ENCODE peak calls at places on chromosome 15, in seven cellular contexts. One of them, this sample, is unnamed.

GRCh38 chr15:63353887-63354286 is 27.8 kb downstream of the CA12 start:
- ATAC-seq in left ventricle myocardium superior: no peak
- ATAC-seq in heart left ventricle: no peak
- ATAC-seq in central memory CD8-positive, alpha-beta T cell: no peak
- ATAC-seq in stimulated activated effector memory CD8-positive, alpha-beta T cell treated with anti-CD3 and anti-CD28 coated beads, Interleukin-12 subunit alpha, Interleukin-12 subunit beta, amount 100 ng/mL, for 72 hours: no peak
- ATAC-seq in activated naive CD4-positive, alpha-beta T cell treated with anti-CD3 and anti-CD28 coated beads, Interleukin-2, amount 50 U/mL, for 72 hours: no peak
- ATAC-seq in left colon: peak
- ATAC-seq in this sample: no peak

GRCh38 chr15:60899322-60899966 is 329.7 kb downstream of the RORA start:
- ATAC-seq in left ventricle myocardium superior: no peak
- ATAC-seq in heart left ventricle: no peak
- ATAC-seq in central memory CD8-positive, alpha-beta T cell: peak
- ATAC-seq in stimulated activated effector memory CD8-positive, alpha-beta T cell treated with anti-CD3 and anti-CD28 coated beads, Interleukin-12 subunit alpha, Interleukin-12 subunit beta, amount 100 ng/mL, for 72 hours: peak
- ATAC-seq in activated naive CD4-positive, alpha-beta T cell treated with anti-CD3 and anti-CD28 coated beads, Interleukin-2, amount 50 U/mL, for 72 hours: peak
- ATAC-seq in left colon: no peak
- ATAC-seq in this sample: no peak

GRCh38 chr15:78564743-78565096 is 600 bp upstream of the CHRNA5 start:
- ATAC-seq in left ventricle myocardium superior: no peak
- ATAC-seq in heart left ventricle: peak
- ATAC-seq in central memory CD8-positive, alpha-beta T cell: no peak
- ATAC-seq in stimulated activated effector memory CD8-positive, alpha-beta T cell treated with anti-CD3 and anti-CD28 coated beads, Interleukin-12 subunit alpha, Interleukin-12 subunit beta, amount 100 ng/mL, for 72 hours: peak
- ATAC-seq in activated naive CD4-positive, alpha-beta T cell treated with anti-CD3 and anti-CD28 coated beads, Interleukin-2, amount 50 U/mL, for 72 hours: peak
- ATAC-seq in left colon: no peak
- ATAC-seq in this sample: peak

GRCh38 chr15:89670985-89671560 is 8.1 kb downstream of the PLIN1 start:
- ATAC-seq in left ventricle myocardium superior: no peak
- ATAC-seq in heart left ventricle: no peak
- ATAC-seq in central memory CD8-positive, alpha-beta T cell: no peak
- ATAC-seq in stimulated activated effector memory CD8-positive, alpha-beta T cell treated with anti-CD3 and anti-CD28 coated beads, Interleukin-12 subunit alpha, Interleukin-12 subunit beta, amount 100 ng/mL, for 72 hours: no peak
- ATAC-seq in activated naive CD4-positive, alpha-beta T cell treated with anti-CD3 and anti-CD28 coated beads, Interleukin-2, amount 50 U/mL, for 72 hours: no peak
- ATAC-seq in left colon: peak
- ATAC-seq in this sample: no peak

GRCh38 chr15:72685301-72685924 is 569 bp downstream of the HIGD2B start:
- ATAC-seq in left ventricle myocardium superior: no peak
- ATAC-seq in heart left ventricle: no peak
- ATAC-seq in central memory CD8-positive, alpha-beta T cell: no peak
- ATAC-seq in stimulated activated effector memory CD8-positive, alpha-beta T cell treated with anti-CD3 and anti-CD28 coated beads, Interleukin-12 subunit alpha, Interleukin-12 subunit beta, amount 100 ng/mL, for 72 hours: no peak
- ATAC-seq in activated naive CD4-positive, alpha-beta T cell treated with anti-CD3 and anti-CD28 coated beads, Interleukin-2, amount 50 U/mL, for 72 hours: no peak
- ATAC-seq in left colon: peak
- ATAC-seq in this sample: no peak

GRCh38 chr15:90040618-90041017 is 39.5 kb downstream of the ZNF710 start:
- ATAC-seq in left ventricle myocardium superior: no peak
- ATAC-seq in heart left ventricle: no peak
- ATAC-seq in central memory CD8-positive, alpha-beta T cell: no peak
- ATAC-seq in stimulated activated effector memory CD8-positive, alpha-beta T cell treated with anti-CD3 and anti-CD28 coated beads, Interleukin-12 subunit alpha, Interleukin-12 subunit beta, amount 100 ng/mL, for 72 hours: no peak
- ATAC-seq in activated naive CD4-positive, alpha-beta T cell treated with anti-CD3 and anti-CD28 coated beads, Interleukin-2, amount 50 U/mL, for 72 hours: no peak
- ATAC-seq in left colon: peak
- ATAC-seq in this sample: no peak

GRCh38 chr15:30928076-30928475 is 24.4 kb downstream of the FAN1 start:
- ATAC-seq in left ventricle myocardium superior: no peak
- ATAC-seq in heart left ventricle: no peak
- ATAC-seq in central memory CD8-positive, alpha-beta T cell: no peak
- ATAC-seq in stimulated activated effector memory CD8-positive, alpha-beta T cell treated with anti-CD3 and anti-CD28 coated beads, Interleukin-12 subunit alpha, Interleukin-12 subunit beta, amount 100 ng/mL, for 72 hours: no peak
- ATAC-seq in activated naive CD4-positive, alpha-beta T cell treated with anti-CD3 and anti-CD28 coated beads, Interleukin-2, amount 50 U/mL, for 72 hours: no peak
- ATAC-seq in left colon: no peak
- ATAC-seq in this sample: no peak

GRCh38 chr15:63255485-63255990 is 21.9 kb upstream of the APH1B start:
- ATAC-seq in left ventricle myocardium superior: no peak
- ATAC-seq in heart left ventricle: no peak
- ATAC-seq in central memory CD8-positive, alpha-beta T cell: no peak
- ATAC-seq in stimulated activated effector memory CD8-positive, alpha-beta T cell treated with anti-CD3 and anti-CD28 coated beads, Interleukin-12 subunit alpha, Interleukin-12 subunit beta, amount 100 ng/mL, for 72 hours: no peak
- ATAC-seq in activated naive CD4-positive, alpha-beta T cell treated with anti-CD3 and anti-CD28 coated beads, Interleukin-2, amount 50 U/mL, for 72 hours: no peak
- ATAC-seq in left colon: no peak
- ATAC-seq in this sample: no peak

GRCh38 chr15:53759333-53759975 is at the start of gene WDR72:
- ATAC-seq in left ventricle myocardium superior: no peak
- ATAC-seq in heart left ventricle: no peak
- ATAC-seq in central memory CD8-positive, alpha-beta T cell: no peak
- ATAC-seq in stimulated activated effector memory CD8-positive, alpha-beta T cell treated with anti-CD3 and anti-CD28 coated beads, Interleukin-12 subunit alpha, Interleukin-12 subunit beta, amount 100 ng/mL, for 72 hours: no peak
- ATAC-seq in activated naive CD4-positive, alpha-beta T cell treated with anti-CD3 and anti-CD28 coated beads, Interleukin-2, amount 50 U/mL, for 72 hours: no peak
- ATAC-seq in left colon: peak
- ATAC-seq in this sample: peak

GRCh38 chr15:70758790-70759462 is 4.4 kb downstream of the UACA start:
- ATAC-seq in left ventricle myocardium superior: no peak
- ATAC-seq in heart left ventricle: no peak
- ATAC-seq in central memory CD8-positive, alpha-beta T cell: no peak
- ATAC-seq in stimulated activated effector memory CD8-positive, alpha-beta T cell treated with anti-CD3 and anti-CD28 coated beads, Interleukin-12 subunit alpha, Interleukin-12 subunit beta, amount 100 ng/mL, for 72 hours: no peak
- ATAC-seq in activated naive CD4-positive, alpha-beta T cell treated with anti-CD3 and anti-CD28 coated beads, Interleukin-2, amount 50 U/mL, for 72 hours: no peak
- ATAC-seq in left colon: no peak
- ATAC-seq in this sample: no peak

GRCh38 chr15:38611228-38611627 is 46.6 kb upstream of the RASGRP1 start:
- ATAC-seq in left ventricle myocardium superior: no peak
- ATAC-seq in heart left ventricle: no peak
- ATAC-seq in central memory CD8-positive, alpha-beta T cell: peak
- ATAC-seq in stimulated activated effector memory CD8-positive, alpha-beta T cell treated with anti-CD3 and anti-CD28 coated beads, Interleukin-12 subunit alpha, Interleukin-12 subunit beta, amount 100 ng/mL, for 72 hours: peak
- ATAC-seq in activated naive CD4-positive, alpha-beta T cell treated with anti-CD3 and anti-CD28 coated beads, Interleukin-2, amount 50 U/mL, for 72 hours: peak
- ATAC-seq in left colon: no peak
- ATAC-seq in this sample: peak

GRCh38 chr15:81889480-81889871 is 156.3 kb downstream of the MEX3B start:
- ATAC-seq in left ventricle myocardium superior: no peak
- ATAC-seq in heart left ventricle: no peak
- ATAC-seq in central memory CD8-positive, alpha-beta T cell: no peak
- ATAC-seq in stimulated activated effector memory CD8-positive, alpha-beta T cell treated with anti-CD3 and anti-CD28 coated beads, Interleukin-12 subunit alpha, Interleukin-12 subunit beta, amount 100 ng/mL, for 72 hours: no peak
- ATAC-seq in activated naive CD4-positive, alpha-beta T cell treated with anti-CD3 and anti-CD28 coated beads, Interleukin-2, amount 50 U/mL, for 72 hours: no peak
- ATAC-seq in left colon: no peak
- ATAC-seq in this sample: no peak

GRCh38 chr15:99123706-99124451 is 19.0 kb downstream of the SYNM start:
- ATAC-seq in left ventricle myocardium superior: peak
- ATAC-seq in heart left ventricle: peak
- ATAC-seq in central memory CD8-positive, alpha-beta T cell: no peak
- ATAC-seq in stimulated activated effector memory CD8-positive, alpha-beta T cell treated with anti-CD3 and anti-CD28 coated beads, Interleukin-12 subunit alpha, Interleukin-12 subunit beta, amount 100 ng/mL, for 72 hours: no peak
- ATAC-seq in activated naive CD4-positive, alpha-beta T cell treated with anti-CD3 and anti-CD28 coated beads, Interleukin-2, amount 50 U/mL, for 72 hours: no peak
- ATAC-seq in left colon: peak
- ATAC-seq in this sample: peak

GRCh38 chr15:100831466-100831865 is 48.2 kb upstream of the ALDH1A3 start:
- ATAC-seq in left ventricle myocardium superior: no peak
- ATAC-seq in heart left ventricle: no peak
- ATAC-seq in central memory CD8-positive, alpha-beta T cell: no peak
- ATAC-seq in stimulated activated effector memory CD8-positive, alpha-beta T cell treated with anti-CD3 and anti-CD28 coated beads, Interleukin-12 subunit alpha, Interleukin-12 subunit beta, amount 100 ng/mL, for 72 hours: no peak
- ATAC-seq in activated naive CD4-positive, alpha-beta T cell treated with anti-CD3 and anti-CD28 coated beads, Interleukin-2, amount 50 U/mL, for 72 hours: no peak
- ATAC-seq in left colon: no peak
- ATAC-seq in this sample: no peak

GRCh38 chr15:90340345-90340744 is 11.7 kb upstream of the ZNF774 start:
- ATAC-seq in left ventricle myocardium superior: no peak
- ATAC-seq in heart left ventricle: no peak
- ATAC-seq in central memory CD8-positive, alpha-beta T cell: no peak
- ATAC-seq in stimulated activated effector memory CD8-positive, alpha-beta T cell treated with anti-CD3 and anti-CD28 coated beads, Interleukin-12 subunit alpha, Interleukin-12 subunit beta, amount 100 ng/mL, for 72 hours: no peak
- ATAC-seq in activated naive CD4-positive, alpha-beta T cell treated with anti-CD3 and anti-CD28 coated beads, Interleukin-2, amount 50 U/mL, for 72 hours: no peak
- ATAC-seq in left colon: peak
- ATAC-seq in this sample: no peak

GRCh38 chr15:71962537-71962936 is 152.2 kb downstream of the NR2E3 start:
- ATAC-seq in left ventricle myocardium superior: peak
- ATAC-seq in heart left ventricle: peak
- ATAC-seq in central memory CD8-positive, alpha-beta T cell: no peak
- ATAC-seq in stimulated activated effector memory CD8-positive, alpha-beta T cell treated with anti-CD3 and anti-CD28 coated beads, Interleukin-12 subunit alpha, Interleukin-12 subunit beta, amount 100 ng/mL, for 72 hours: no peak
- ATAC-seq in activated naive CD4-positive, alpha-beta T cell treated with anti-CD3 and anti-CD28 coated beads, Interleukin-2, amount 50 U/mL, for 72 hours: no peak
- ATAC-seq in left colon: no peak
- ATAC-seq in this sample: no peak

GRCh38 chr15:38193496-38193895 is 59.1 kb upstream of the SPRED1 start:
- ATAC-seq in left ventricle myocardium superior: no peak
- ATAC-seq in heart left ventricle: no peak
- ATAC-seq in central memory CD8-positive, alpha-beta T cell: no peak
- ATAC-seq in stimulated activated effector memory CD8-positive, alpha-beta T cell treated with anti-CD3 and anti-CD28 coated beads, Interleukin-12 subunit alpha, Interleukin-12 subunit beta, amount 100 ng/mL, for 72 hours: no peak
- ATAC-seq in activated naive CD4-positive, alpha-beta T cell treated with anti-CD3 and anti-CD28 coated beads, Interleukin-2, amount 50 U/mL, for 72 hours: no peak
- ATAC-seq in left colon: no peak
- ATAC-seq in this sample: no peak

GRCh38 chr15:43095243-43095642 is 10.6 kb downstream of the UBR1 start:
- ATAC-seq in left ventricle myocardium superior: peak
- ATAC-seq in heart left ventricle: no peak
- ATAC-seq in central memory CD8-positive, alpha-beta T cell: no peak
- ATAC-seq in stimulated activated effector memory CD8-positive, alpha-beta T cell treated with anti-CD3 and anti-CD28 coated beads, Interleukin-12 subunit alpha, Interleukin-12 subunit beta, amount 100 ng/mL, for 72 hours: no peak
- ATAC-seq in activated naive CD4-positive, alpha-beta T cell treated with anti-CD3 and anti-CD28 coated beads, Interleukin-2, amount 50 U/mL, for 72 hours: no peak
- ATAC-seq in left colon: no peak
- ATAC-seq in this sample: peak

GRCh38 chr15:54032066-54032465 is 53.8 kb downstream of the UNC13C start:
- ATAC-seq in left ventricle myocardium superior: no peak
- ATAC-seq in heart left ventricle: no peak
- ATAC-seq in central memory CD8-positive, alpha-beta T cell: no peak
- ATAC-seq in stimulated activated effector memory CD8-positive, alpha-beta T cell treated with anti-CD3 and anti-CD28 coated beads, Interleukin-12 subunit alpha, Interleukin-12 subunit beta, amount 100 ng/mL, for 72 hours: no peak
- ATAC-seq in activated naive CD4-positive, alpha-beta T cell treated with anti-CD3 and anti-CD28 coated beads, Interleukin-2, amount 50 U/mL, for 72 hours: no peak
- ATAC-seq in left colon: no peak
- ATAC-seq in this sample: peak

GRCh38 chr15:78265752-78266224 is 1.4 kb downstream of the DNAJA4 start:
- ATAC-seq in left ventricle myocardium superior: peak
- ATAC-seq in heart left ventricle: peak
- ATAC-seq in central memory CD8-positive, alpha-beta T cell: no peak
- ATAC-seq in stimulated activated effector memory CD8-positive, alpha-beta T cell treated with anti-CD3 and anti-CD28 coated beads, Interleukin-12 subunit alpha, Interleukin-12 subunit beta, amount 100 ng/mL, for 72 hours: no peak
- ATAC-seq in activated naive CD4-positive, alpha-beta T cell treated with anti-CD3 and anti-CD28 coated beads, Interleukin-2, amount 50 U/mL, for 72 hours: peak
- ATAC-seq in left colon: no peak
- ATAC-seq in this sample: peak

GRCh38 chr15:39555885-39556284 is 25.0 kb upstream of the THBS1 start:
- ATAC-seq in left ventricle myocardium superior: peak
- ATAC-seq in heart left ventricle: no peak
- ATAC-seq in central memory CD8-positive, alpha-beta T cell: no peak
- ATAC-seq in stimulated activated effector memory CD8-positive, alpha-beta T cell treated with anti-CD3 and anti-CD28 coated beads, Interleukin-12 subunit alpha, Interleukin-12 subunit beta, amount 100 ng/mL, for 72 hours: no peak
- ATAC-seq in activated naive CD4-positive, alpha-beta T cell treated with anti-CD3 and anti-CD28 coated beads, Interleukin-2, amount 50 U/mL, for 72 hours: no peak
- ATAC-seq in left colon: no peak
- ATAC-seq in this sample: peak

GRCh38 chr15:71115567-71116351 is 488 bp downstream of the THSD4 start:
- ATAC-seq in left ventricle myocardium superior: peak
- ATAC-seq in heart left ventricle: peak
- ATAC-seq in central memory CD8-positive, alpha-beta T cell: peak
- ATAC-seq in stimulated activated effector memory CD8-positive, alpha-beta T cell treated with anti-CD3 and anti-CD28 coated beads, Interleukin-12 subunit alpha, Interleukin-12 subunit beta, amount 100 ng/mL, for 72 hours: peak
- ATAC-seq in activated naive CD4-positive, alpha-beta T cell treated with anti-CD3 and anti-CD28 coated beads, Interleukin-2, amount 50 U/mL, for 72 hours: peak
- ATAC-seq in left colon: peak
- ATAC-seq in this sample: peak

GRCh38 chr15:37135225-37135624 is 34.9 kb upstream of the MEIS2 start:
- ATAC-seq in left ventricle myocardium superior: peak
- ATAC-seq in heart left ventricle: peak
- ATAC-seq in central memory CD8-positive, alpha-beta T cell: no peak
- ATAC-seq in stimulated activated effector memory CD8-positive, alpha-beta T cell treated with anti-CD3 and anti-CD28 coated beads, Interleukin-12 subunit alpha, Interleukin-12 subunit beta, amount 100 ng/mL, for 72 hours: no peak
- ATAC-seq in activated naive CD4-positive, alpha-beta T cell treated with anti-CD3 and anti-CD28 coated beads, Interleukin-2, amount 50 U/mL, for 72 hours: no peak
- ATAC-seq in left colon: no peak
- ATAC-seq in this sample: no peak

GRCh38 chr15:62241135-62241770 is 76.2 kb upstream of the C2CD4B start:
- ATAC-seq in left ventricle myocardium superior: no peak
- ATAC-seq in heart left ventricle: no peak
- ATAC-seq in central memory CD8-positive, alpha-beta T cell: no peak
- ATAC-seq in stimulated activated effector memory CD8-positive, alpha-beta T cell treated with anti-CD3 and anti-CD28 coated beads, Interleukin-12 subunit alpha, Interleukin-12 subunit beta, amount 100 ng/mL, for 72 hours: no peak
- ATAC-seq in activated naive CD4-positive, alpha-beta T cell treated with anti-CD3 and anti-CD28 coated beads, Interleukin-2, amount 50 U/mL, for 72 hours: no peak
- ATAC-seq in left colon: peak
- ATAC-seq in this sample: no peak

GRCh38 chr15:82178061-82178460 is 84.5 kb downstream of the EFL1 start:
- ATAC-seq in left ventricle myocardium superior: no peak
- ATAC-seq in heart left ventricle: no peak
- ATAC-seq in central memory CD8-positive, alpha-beta T cell: no peak
- ATAC-seq in stimulated activated effector memory CD8-positive, alpha-beta T cell treated with anti-CD3 and anti-CD28 coated beads, Interleukin-12 subunit alpha, Interleukin-12 subunit beta, amount 100 ng/mL, for 72 hours: no peak
- ATAC-seq in activated naive CD4-positive, alpha-beta T cell treated with anti-CD3 and anti-CD28 coated beads, Interleukin-2, amount 50 U/mL, for 72 hours: no peak
- ATAC-seq in left colon: no peak
- ATAC-seq in this sample: peak

GRCh38 chr15:98835889-98836288 is 171.7 kb downstream of the PGPEP1L start:
- ATAC-seq in left ventricle myocardium superior: no peak
- ATAC-seq in heart left ventricle: no peak
- ATAC-seq in central memory CD8-positive, alpha-beta T cell: no peak
- ATAC-seq in stimulated activated effector memory CD8-positive, alpha-beta T cell treated with anti-CD3 and anti-CD28 coated beads, Interleukin-12 subunit alpha, Interleukin-12 subunit beta, amount 100 ng/mL, for 72 hours: no peak
- ATAC-seq in activated naive CD4-positive, alpha-beta T cell treated with anti-CD3 and anti-CD28 coated beads, Interleukin-2, amount 50 U/mL, for 72 hours: no peak
- ATAC-seq in left colon: no peak
- ATAC-seq in this sample: no peak

GRCh38 chr15:101526442-101526841 is 36.9 kb upstream of the PCSK6 start:
- ATAC-seq in left ventricle myocardium superior: no peak
- ATAC-seq in heart left ventricle: no peak
- ATAC-seq in central memory CD8-positive, alpha-beta T cell: no peak
- ATAC-seq in stimulated activated effector memory CD8-positive, alpha-beta T cell treated with anti-CD3 and anti-CD28 coated beads, Interleukin-12 subunit alpha, Interleukin-12 subunit beta, amount 100 ng/mL, for 72 hours: no peak
- ATAC-seq in activated naive CD4-positive, alpha-beta T cell treated with anti-CD3 and anti-CD28 coated beads, Interleukin-2, amount 50 U/mL, for 72 hours: no peak
- ATAC-seq in left colon: no peak
- ATAC-seq in this sample: no peak

GRCh38 chr15:31869640-31870335 is 160.5 kb upstream of the CHRNA7 start:
- ATAC-seq in left ventricle myocardium superior: no peak
- ATAC-seq in heart left ventricle: no peak
- ATAC-seq in central memory CD8-positive, alpha-beta T cell: peak
- ATAC-seq in stimulated activated effector memory CD8-positive, alpha-beta T cell treated with anti-CD3 and anti-CD28 coated beads, Interleukin-12 subunit alpha, Interleukin-12 subunit beta, amount 100 ng/mL, for 72 hours: no peak
- ATAC-seq in activated naive CD4-positive, alpha-beta T cell treated with anti-CD3 and anti-CD28 coated beads, Interleukin-2, amount 50 U/mL, for 72 hours: no peak
- ATAC-seq in left colon: peak
- ATAC-seq in this sample: peak

GRCh38 chr15:79977431-79977940 is 6.5 kb upstream of the BCL2A1 start:
- ATAC-seq in left ventricle myocardium superior: peak
- ATAC-seq in heart left ventricle: peak
- ATAC-seq in central memory CD8-positive, alpha-beta T cell: no peak
- ATAC-seq in stimulated activated effector memory CD8-positive, alpha-beta T cell treated with anti-CD3 and anti-CD28 coated beads, Interleukin-12 subunit alpha, Interleukin-12 subunit beta, amount 100 ng/mL, for 72 hours: no peak
- ATAC-seq in activated naive CD4-positive, alpha-beta T cell treated with anti-CD3 and anti-CD28 coated beads, Interleukin-2, amount 50 U/mL, for 72 hours: no peak
- ATAC-seq in left colon: no peak
- ATAC-seq in this sample: no peak

GRCh38 chr15:83753872-83754493 is 100.1 kb downstream of the ADAMTSL3 start:
- ATAC-seq in left ventricle myocardium superior: peak
- ATAC-seq in heart left ventricle: no peak
- ATAC-seq in central memory CD8-positive, alpha-beta T cell: no peak
- ATAC-seq in stimulated activated effector memory CD8-positive, alpha-beta T cell treated with anti-CD3 and anti-CD28 coated beads, Interleukin-12 subunit alpha, Interleukin-12 subunit beta, amount 100 ng/mL, for 72 hours: no peak
- ATAC-seq in activated naive CD4-positive, alpha-beta T cell treated with anti-CD3 and anti-CD28 coated beads, Interleukin-2, amount 50 U/mL, for 72 hours: no peak
- ATAC-seq in left colon: no peak
- ATAC-seq in this sample: no peak

GRCh38 chr15:45635763-45636292 is 999 bp downstream of the SQOR start:
- ATAC-seq in left ventricle myocardium superior: no peak
- ATAC-seq in heart left ventricle: no peak
- ATAC-seq in central memory CD8-positive, alpha-beta T cell: no peak
- ATAC-seq in stimulated activated effector memory CD8-positive, alpha-beta T cell treated with anti-CD3 and anti-CD28 coated beads, Interleukin-12 subunit alpha, Interleukin-12 subunit beta, amount 100 ng/mL, for 72 hours: no peak
- ATAC-seq in activated naive CD4-positive, alpha-beta T cell treated with anti-CD3 and anti-CD28 coated beads, Interleukin-2, amount 50 U/mL, for 72 hours: no peak
- ATAC-seq in left colon: no peak
- ATAC-seq in this sample: no peak

This sample was measured in esophagus mucosa.